ENCODE peak calls at places on chromosomes 1 and 21, in nine cellular contexts. One of them, this sample, is unnamed.

GRCh38 chr1:177423083-177423482 is 252.3 kb downstream of the BRINP2 start:
- DNase-seq in psoas muscle: no peak
- DNase-seq in GM13977: no peak
- DNase-seq in right lobe of liver: no peak
- DNase-seq in mucosa of descending colon: peak
- DNase-seq in CD8-positive, alpha-beta T cell: no peak
- DNase-seq in nephron progenitor cell: no peak
- DNase-seq in endothelial cell: no peak
- DNase-seq in MCF 10A: no peak
- DNase-seq in this sample: no peak

GRCh38 chr1:228471154-228471761 is 15.9 kb upstream of the RNF187 start:
- DNase-seq in psoas muscle: no peak
- DNase-seq in GM13977: no peak
- DNase-seq in right lobe of liver: no peak
- DNase-seq in mucosa of descending colon: no peak
- DNase-seq in CD8-positive, alpha-beta T cell: no peak
- DNase-seq in nephron progenitor cell: no peak
- DNase-seq in endothelial cell: no peak
- DNase-seq in MCF 10A: no peak
- DNase-seq in this sample: no peak

GRCh38 chr1:64744492-64745180 is at the start of gene RAVER2:
- DNase-seq in psoas muscle: peak
- DNase-seq in GM13977: peak
- DNase-seq in right lobe of liver: peak
- DNase-seq in mucosa of descending colon: peak
- DNase-seq in CD8-positive, alpha-beta T cell: peak
- DNase-seq in nephron progenitor cell: peak
- DNase-seq in endothelial cell: peak
- DNase-seq in MCF 10A: peak
- DNase-seq in this sample: peak

GRCh38 chr21:43825936-43826622 is 36.7 kb downstream of the RRP1 start:
- DNase-seq in psoas muscle: peak
- DNase-seq in GM13977: no peak
- DNase-seq in right lobe of liver: peak
- DNase-seq in mucosa of descending colon: no peak
- DNase-seq in CD8-positive, alpha-beta T cell: no peak
- DNase-seq in nephron progenitor cell: peak
- DNase-seq in endothelial cell: no peak
- DNase-seq in MCF 10A: no peak
- DNase-seq in this sample: no peak

GRCh38 chr1:117860906-117861610 is 68.4 kb downstream of the GDAP2 start:
- DNase-seq in psoas muscle: no peak
- DNase-seq in GM13977: no peak
- DNase-seq in right lobe of liver: no peak
- DNase-seq in mucosa of descending colon: no peak
- DNase-seq in CD8-positive, alpha-beta T cell: no peak
- DNase-seq in nephron progenitor cell: no peak
- DNase-seq in endothelial cell: no peak
- DNase-seq in MCF 10A: no peak
- DNase-seq in this sample: no peak

GRCh38 chr1:64356636-64357256 is 113.2 kb upstream of the CACHD1 start:
- DNase-seq in psoas muscle: no peak
- DNase-seq in GM13977: no peak
- DNase-seq in right lobe of liver: no peak
- DNase-seq in mucosa of descending colon: no peak
- DNase-seq in CD8-positive, alpha-beta T cell: no peak
- DNase-seq in nephron progenitor cell: peak
- DNase-seq in endothelial cell: peak
- DNase-seq in MCF 10A: no peak
- DNase-seq in this sample: no peak

GRCh38 chr1:75550559-75550958 is 60.4 kb downstream of the SLC44A5 start:
- DNase-seq in psoas muscle: no peak
- DNase-seq in GM13977: no peak
- DNase-seq in right lobe of liver: no peak
- DNase-seq in mucosa of descending colon: no peak
- DNase-seq in CD8-positive, alpha-beta T cell: no peak
- DNase-seq in nephron progenitor cell: no peak
- DNase-seq in endothelial cell: no peak
- DNase-seq in MCF 10A: no peak
- DNase-seq in this sample: no peak

GRCh38 chr1:38138498-38139233 is 92.1 kb upstream of the POU3F1 start:
- DNase-seq in psoas muscle: peak
- DNase-seq in GM13977: peak
- DNase-seq in right lobe of liver: peak
- DNase-seq in mucosa of descending colon: peak
- DNase-seq in CD8-positive, alpha-beta T cell: no peak
- DNase-seq in nephron progenitor cell: no peak
- DNase-seq in endothelial cell: no peak
- DNase-seq in MCF 10A: peak
- DNase-seq in this sample: no peak

GRCh38 chr1:232891656-232892317 is 58.6 kb upstream of the NTPCR start:
- DNase-seq in psoas muscle: no peak
- DNase-seq in GM13977: no peak
- DNase-seq in right lobe of liver: no peak
- DNase-seq in mucosa of descending colon: no peak
- DNase-seq in CD8-positive, alpha-beta T cell: no peak
- DNase-seq in nephron progenitor cell: no peak
- DNase-seq in endothelial cell: no peak
- DNase-seq in MCF 10A: peak
- DNase-seq in this sample: no peak

GRCh38 chr1:95233737-95234493 is at the start of gene RWDD3:
- DNase-seq in psoas muscle: peak
- DNase-seq in GM13977: peak
- DNase-seq in right lobe of liver: peak
- DNase-seq in mucosa of descending colon: peak
- DNase-seq in CD8-positive, alpha-beta T cell: peak
- DNase-seq in nephron progenitor cell: peak
- DNase-seq in endothelial cell: peak
- DNase-seq in MCF 10A: peak
- DNase-seq in this sample: peak

GRCh38 chr1:32963746-32964460 is 706 bp downstream of the RNF19B start:
- DNase-seq in psoas muscle: peak
- DNase-seq in GM13977: peak
- DNase-seq in right lobe of liver: peak
- DNase-seq in mucosa of descending colon: peak
- DNase-seq in CD8-positive, alpha-beta T cell: peak
- DNase-seq in nephron progenitor cell: peak
- DNase-seq in endothelial cell: peak
- DNase-seq in MCF 10A: peak
- DNase-seq in this sample: peak

GRCh38 chr1:25082216-25082899 is 149.9 kb downstream of the SYF2 start:
- DNase-seq in psoas muscle: no peak
- DNase-seq in GM13977: no peak
- DNase-seq in right lobe of liver: peak
- DNase-seq in mucosa of descending colon: no peak
- DNase-seq in CD8-positive, alpha-beta T cell: no peak
- DNase-seq in nephron progenitor cell: no peak
- DNase-seq in endothelial cell: no peak
- DNase-seq in MCF 10A: no peak
- DNase-seq in this sample: no peak

GRCh38 chr1:15384301-15384901 is 25.3 kb upstream of the EFHD2 start:
- DNase-seq in psoas muscle: no peak
- DNase-seq in GM13977: peak
- DNase-seq in right lobe of liver: no peak
- DNase-seq in mucosa of descending colon: no peak
- DNase-seq in CD8-positive, alpha-beta T cell: no peak
- DNase-seq in nephron progenitor cell: no peak
- DNase-seq in endothelial cell: no peak
- DNase-seq in MCF 10A: no peak
- DNase-seq in this sample: peak

GRCh38 chr21:38165466-38166213 is 91.2 kb upstream of the KCNJ15 start:
- DNase-seq in psoas muscle: no peak
- DNase-seq in GM13977: no peak
- DNase-seq in right lobe of liver: no peak
- DNase-seq in mucosa of descending colon: no peak
- DNase-seq in CD8-positive, alpha-beta T cell: no peak
- DNase-seq in nephron progenitor cell: no peak
- DNase-seq in endothelial cell: no peak
- DNase-seq in MCF 10A: no peak
- DNase-seq in this sample: no peak

DNA sequence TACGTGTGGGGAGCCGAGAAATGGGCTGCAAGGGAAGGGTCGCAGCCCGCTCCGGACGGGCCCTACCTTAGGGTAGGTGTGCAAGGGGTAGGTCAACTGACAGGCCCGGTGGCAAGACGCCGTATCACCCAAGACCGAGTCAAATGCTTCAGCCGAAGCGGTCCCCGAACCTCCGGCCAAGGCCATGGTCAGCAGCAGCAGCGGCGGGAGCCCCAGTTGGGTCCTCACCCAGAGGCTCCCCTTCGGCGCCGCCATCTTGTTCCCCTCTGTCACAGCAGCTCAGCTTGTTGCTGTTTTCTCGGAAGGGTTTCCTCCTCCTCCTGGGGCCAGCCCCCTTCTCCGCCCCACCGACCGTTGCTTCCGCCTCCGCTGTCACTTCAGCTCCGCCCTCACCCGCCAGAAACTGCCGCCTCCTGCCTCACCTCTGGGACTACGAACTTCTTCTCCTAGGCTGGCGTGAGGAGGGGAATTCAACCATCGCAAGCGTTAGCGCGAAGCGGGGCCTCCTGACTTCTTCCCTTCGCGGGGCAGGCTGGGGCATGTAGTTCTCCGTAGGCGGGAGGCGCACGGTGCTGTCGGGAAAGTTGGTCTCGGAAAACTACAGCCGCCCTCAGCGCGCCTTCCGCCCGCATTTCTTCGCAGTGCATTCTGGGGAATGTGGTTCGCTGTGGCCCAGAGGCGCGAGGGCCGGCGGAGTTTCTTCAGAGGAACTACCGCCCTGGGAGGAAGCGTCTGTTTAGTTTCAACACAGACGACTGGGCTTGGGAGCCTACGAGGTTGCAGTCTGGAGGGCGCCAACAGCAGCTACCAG is at the start of the genes TCEANC2 and TMEM59:
- DNase-seq in psoas muscle: peak
- DNase-seq in GM13977: peak
- DNase-seq in right lobe of liver: peak
- DNase-seq in mucosa of descending colon: peak
- DNase-seq in CD8-positive, alpha-beta T cell: peak
- DNase-seq in nephron progenitor cell: peak
- DNase-seq in endothelial cell: peak
- DNase-seq in MCF 10A: peak
- DNase-seq in this sample: peak
- TF ChIP-seq CTCF in psoas muscle: no peak
- TF ChIP-seq CTCF in GM13977: no peak
- TF ChIP-seq CTCF in right lobe of liver: no peak
- TF ChIP-seq CTCF in mucosa of descending colon: no peak
- TF ChIP-seq CTCF in CD8-positive, alpha-beta T cell: no peak
- TF ChIP-seq CTCF in nephron progenitor cell: no peak
- TF ChIP-seq CTCF in endothelial cell: no peak
- TF ChIP-seq CTCF in MCF 10A: no peak
- TF ChIP-seq CTCF in this sample: no peak

GRCh38 chr1:2823921-2824660 is 22.6 kb upstream of the TTC34 start:
- DNase-seq in psoas muscle: peak
- DNase-seq in GM13977: no peak
- DNase-seq in right lobe of liver: no peak
- DNase-seq in mucosa of descending colon: no peak
- DNase-seq in CD8-positive, alpha-beta T cell: no peak
- DNase-seq in nephron progenitor cell: no peak
- DNase-seq in endothelial cell: no peak
- DNase-seq in MCF 10A: no peak
- DNase-seq in this sample: no peak

GRCh38 chr1:2821373-2821955 is 20.0 kb upstream of the TTC34 start:
- DNase-seq in psoas muscle: peak
- DNase-seq in GM13977: no peak
- DNase-seq in right lobe of liver: peak
- DNase-seq in mucosa of descending colon: no peak
- DNase-seq in CD8-positive, alpha-beta T cell: no peak
- DNase-seq in nephron progenitor cell: no peak
- DNase-seq in endothelial cell: no peak
- DNase-seq in MCF 10A: no peak
- DNase-seq in this sample: no peak

GRCh38 chr1:2820731-2821372 is 19.4 kb upstream of the TTC34 start:
- DNase-seq in psoas muscle: peak
- DNase-seq in GM13977: no peak
- DNase-seq in right lobe of liver: peak
- DNase-seq in mucosa of descending colon: no peak
- DNase-seq in CD8-positive, alpha-beta T cell: no peak
- DNase-seq in nephron progenitor cell: no peak
- DNase-seq in endothelial cell: no peak
- DNase-seq in MCF 10A: no peak
- DNase-seq in this sample: no peak

GRCh38 chr1:2822621-2823145 is 21.2 kb upstream of the TTC34 start:
- DNase-seq in psoas muscle: peak
- DNase-seq in GM13977: no peak
- DNase-seq in right lobe of liver: peak
- DNase-seq in mucosa of descending colon: no peak
- DNase-seq in CD8-positive, alpha-beta T cell: no peak
- DNase-seq in nephron progenitor cell: no peak
- DNase-seq in endothelial cell: no peak
- DNase-seq in MCF 10A: no peak
- DNase-seq in this sample: no peak

DNA sequence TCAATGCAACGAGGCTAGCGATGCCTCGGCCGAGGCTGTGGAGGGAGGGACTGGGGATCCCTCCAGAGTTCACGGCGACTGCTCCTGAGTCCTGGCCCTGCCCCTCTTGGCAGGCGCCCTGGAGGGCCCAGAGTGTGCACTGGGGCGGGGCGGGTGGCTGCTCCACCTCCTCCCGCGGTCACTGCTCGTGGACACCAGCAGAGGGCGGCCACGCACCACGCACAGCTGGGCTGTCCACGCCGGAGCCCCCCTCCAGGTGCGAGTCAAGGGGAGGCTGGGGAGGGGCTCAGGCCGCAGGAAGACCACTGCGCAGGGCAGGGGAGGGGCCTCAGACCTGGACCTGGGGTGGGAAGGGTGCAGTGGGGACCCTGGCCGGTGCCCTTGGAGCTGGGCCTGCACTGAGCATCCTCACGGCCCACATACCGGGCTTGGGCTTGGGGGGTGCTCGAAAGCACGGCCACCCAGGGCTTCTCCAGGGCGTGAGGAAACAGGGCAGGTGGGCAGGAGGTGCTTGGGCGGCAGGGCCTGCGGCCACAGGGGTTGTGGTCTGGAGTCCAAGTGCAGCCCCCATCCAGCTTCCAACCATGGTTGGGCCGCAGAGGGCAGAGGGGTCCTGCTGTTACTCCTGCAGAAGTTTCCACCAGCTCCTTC is 20.6 kb upstream of the TTC34 start:
- DNase-seq in psoas muscle: peak
- DNase-seq in GM13977: no peak
- DNase-seq in right lobe of liver: peak
- DNase-seq in mucosa of descending colon: peak
- DNase-seq in CD8-positive, alpha-beta T cell: peak
- DNase-seq in nephron progenitor cell: peak
- DNase-seq in endothelial cell: peak
- DNase-seq in MCF 10A: no peak
- DNase-seq in this sample: peak
- TF ChIP-seq CTCF in psoas muscle: peak
- TF ChIP-seq CTCF in GM13977: peak
- TF ChIP-seq CTCF in right lobe of liver: peak
- TF ChIP-seq CTCF in mucosa of descending colon: peak
- TF ChIP-seq CTCF in CD8-positive, alpha-beta T cell: peak
- TF ChIP-seq CTCF in nephron progenitor cell: peak
- TF ChIP-seq CTCF in endothelial cell: peak
- TF ChIP-seq CTCF in MCF 10A: no peak
- TF ChIP-seq CTCF in this sample: no peak

GRCh38 chr21:31537872-31538576 is 121.5 kb upstream of the SOD1 start:
- DNase-seq in psoas muscle: no peak
- DNase-seq in GM13977: no peak
- DNase-seq in right lobe of liver: no peak
- DNase-seq in mucosa of descending colon: no peak
- DNase-seq in CD8-positive, alpha-beta T cell: no peak
- DNase-seq in nephron progenitor cell: no peak
- DNase-seq in endothelial cell: peak
- DNase-seq in MCF 10A: no peak
- DNase-seq in this sample: no peak
- TF ChIP-seq CTCF in psoas muscle: no peak
- TF ChIP-seq CTCF in GM13977: no peak
- TF ChIP-seq CTCF in right lobe of liver: no peak
- TF ChIP-seq CTCF in mucosa of descending colon: no peak
- TF ChIP-seq CTCF in CD8-positive, alpha-beta T cell: no peak
- TF ChIP-seq CTCF in nephron progenitor cell: peak
- TF ChIP-seq CTCF in endothelial cell: peak
- TF ChIP-seq CTCF in MCF 10A: peak
- TF ChIP-seq CTCF in this sample: no peak

GRCh38 chr1:23354260-23354659 is 10.2 kb upstream of the HNRNPR start:
- DNase-seq in psoas muscle: no peak
- DNase-seq in GM13977: no peak
- DNase-seq in right lobe of liver: no peak
- DNase-seq in mucosa of descending colon: no peak
- DNase-seq in CD8-positive, alpha-beta T cell: no peak
- DNase-seq in nephron progenitor cell: no peak
- DNase-seq in endothelial cell: no peak
- DNase-seq in MCF 10A: no peak
- DNase-seq in this sample: no peak
- TF ChIP-seq CTCF in psoas muscle: no peak
- TF ChIP-seq CTCF in GM13977: no peak
- TF ChIP-seq CTCF in right lobe of liver: no peak
- TF ChIP-seq CTCF in mucosa of descending colon: no peak
- TF ChIP-seq CTCF in CD8-positive, alpha-beta T cell: no peak
- TF ChIP-seq CTCF in nephron progenitor cell: no peak
- TF ChIP-seq CTCF in endothelial cell: no peak
- TF ChIP-seq CTCF in MCF 10A: no peak
- TF ChIP-seq CTCF in this sample: no peak